ENCODE peak calls at places on chromosome 22, in four cellular contexts. A is K562, P is H1, Z is HepG2. U is an unnamed sample.

GRCh38 chr22:39665229-39665628 is 94.7 kb downstream of the CACNA1I start:
- DNase-seq in A (no peak), P (no peak), Z (no peak), U (no peak)

GRCh38 chr22:28375761-28376534 is 303.7 kb downstream of the TTC28 start:
- DNase-seq in A (no peak), P (no peak), Z (no peak), U (no peak)

GRCh38 chr22:19407649-19408606 is 23.6 kb downstream of the HIRA start:
- DNase-seq in A (peak; percentile 90), P (no peak), Z (no peak), U (no peak)

GRCh38 chr22:20113551-20114310 is 2.2 kb upstream of the RANBP1 start:
- DNase-seq in A (no peak), P (no peak), Z (no peak), U (no peak)

GRCh38 chr22:26394787-26395186 is 34.3 kb upstream of the ASPHD2 start:
- DNase-seq in A (no peak), P (no peak), Z (no peak), U (no peak)

GRCh38 chr22:32226236-32227119 is 21.6 kb upstream of the RFPL2 start:
- DNase-seq in A (no peak), P (no peak), Z (no peak), U (no peak)

GRCh38 chr22:20672732-20673131 is 101.2 kb upstream of the SERPIND1 start:
- DNase-seq in A (no peak), P (no peak), Z (no peak), U (no peak)

GRCh38 chr22:33082221-33082620 is 24.0 kb upstream of the SYN3 start:
- DNase-seq in A (no peak), P (no peak), Z (no peak), U (no peak)

GRCh38 chr22:25979968-25980367 is 189.3 kb upstream of the SEZ6L start:
- DNase-seq in A (no peak), P (no peak), Z (no peak), U (no peak)

GRCh38 chr22:39728236-39728860 is 157.8 kb downstream of the CACNA1I start:
- DNase-seq in A (no peak), P (peak; percentile 26), Z (no peak), U (no peak)

GRCh38 chr22:33986167-33986771 is 66.0 kb upstream of the LARGE1 start:
- DNase-seq in A (no peak), P (no peak), Z (no peak), U (no peak)

GRCh38 chr22:20577045-20577444 is 69.6 kb downstream of the MED15 start:
- DNase-seq in A (no peak), P (no peak), Z (no peak), U (no peak)

GRCh38 chr22:46135611-46136538 is 14.5 kb upstream of the PPARA start:
- DNase-seq in A (no peak), P (no peak), Z (no peak), U (no peak)

GRCh38 chr22:39703890-39704658 is 133.5 kb downstream of the CACNA1I start:
- DNase-seq in A (no peak), P (no peak), Z (no peak), U (no peak)

GRCh38 chr22:40951795-40952602 is 821 bp downstream of the RBX1 start:
- DNase-seq in A (no peak), P (no peak), Z (no peak), U (peak; percentile 33)

DNA sequence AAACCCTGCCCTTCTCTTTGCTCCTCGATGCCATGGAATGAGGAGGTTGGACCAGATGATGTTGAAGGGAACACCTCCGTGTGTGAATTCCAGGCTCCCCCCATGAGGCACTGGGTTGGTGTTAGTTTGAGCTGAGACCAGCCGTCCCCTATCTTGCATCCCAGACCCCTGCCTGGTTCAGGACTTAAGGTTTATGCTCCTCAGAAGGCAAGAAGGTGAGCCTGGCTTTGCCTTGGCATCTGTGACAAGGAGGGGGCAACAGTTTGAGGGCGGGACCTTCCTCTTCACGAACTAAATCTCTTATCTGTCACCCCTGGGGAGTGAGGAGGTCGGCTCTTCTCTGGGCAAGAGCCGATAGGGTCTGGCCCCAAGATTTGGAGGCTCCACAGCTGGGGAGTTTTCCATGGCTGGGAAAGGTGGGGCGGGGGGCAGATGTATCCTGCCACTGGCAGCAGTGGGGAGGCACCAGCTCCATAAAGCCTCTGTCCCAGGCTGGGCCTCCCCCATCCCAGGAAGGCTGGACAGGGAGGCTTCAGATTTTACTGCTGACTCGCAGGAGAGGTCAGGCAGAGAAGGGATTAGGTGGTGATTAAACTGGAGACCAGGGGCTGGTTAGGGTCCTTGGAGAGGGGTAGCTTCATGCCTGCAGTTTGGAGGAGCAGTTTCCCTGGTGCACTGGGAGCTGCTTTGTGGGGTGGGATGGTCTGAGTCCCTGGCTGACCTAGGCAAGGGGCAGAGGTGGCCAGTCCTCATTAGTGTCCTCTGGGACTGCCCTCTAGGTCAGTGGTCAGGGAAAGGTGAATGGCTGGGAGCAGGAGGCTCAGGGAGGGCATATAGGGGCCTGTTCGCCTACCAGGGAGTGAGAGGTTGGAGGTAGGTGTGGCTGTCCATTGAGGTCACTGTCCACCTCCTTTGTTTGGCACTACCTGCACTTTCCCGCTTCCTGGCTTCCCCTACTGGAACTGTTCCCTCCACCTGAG is 1.1 kb downstream of the SEC14L2 start:
- DNase-seq in A (peak; percentile 15), P (no peak), Z (no peak), U (no peak)
- TF ChIP-seq SIN3A in A (no peak), P (no peak), Z (no peak), U (no peak)

DNA sequence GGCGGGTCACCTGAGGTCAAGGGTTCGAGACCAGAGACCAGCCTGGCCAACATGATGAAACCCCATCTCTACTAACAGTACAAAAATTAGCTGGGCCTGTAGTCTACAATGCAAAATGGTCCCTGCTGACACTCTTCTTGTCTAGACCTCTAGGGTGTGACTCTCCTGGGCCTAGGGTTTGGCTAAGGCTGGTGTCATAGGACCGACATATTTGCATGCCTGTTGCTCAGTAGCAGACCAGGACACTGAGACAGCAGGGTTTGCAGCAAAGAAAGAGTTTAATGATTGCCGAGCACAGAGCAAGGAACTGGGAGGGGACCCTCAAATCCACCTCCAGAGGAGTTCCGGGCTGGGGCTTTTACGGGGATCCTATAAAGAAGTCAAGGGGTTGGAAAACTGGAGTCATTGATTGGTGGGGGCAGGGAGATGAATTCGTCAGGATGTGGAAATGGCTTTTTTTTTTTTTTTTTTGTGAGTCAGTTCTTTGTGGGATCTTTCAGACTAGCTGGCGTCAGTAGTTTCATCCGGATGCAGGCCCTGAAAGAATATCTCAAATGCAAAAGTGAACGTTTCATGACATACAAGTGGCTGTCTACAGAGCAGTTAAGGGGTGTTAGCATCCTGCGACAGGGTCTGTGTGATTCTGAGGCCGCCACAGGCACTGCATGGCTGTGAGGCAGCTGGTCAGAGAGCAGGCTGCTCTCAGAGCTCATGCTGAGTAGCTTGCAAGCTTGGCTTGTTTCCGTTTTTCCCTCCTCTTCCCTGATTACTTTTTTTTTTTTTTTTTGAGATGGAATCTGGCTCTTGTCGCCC is 27.2 kb upstream of the A4GALT start:
- DNase-seq in A (no peak), P (no peak), Z (peak; percentile 74), U (no peak)
- TF ChIP-seq BRCA1 in A (no peak), P (no peak), Z (no peak), U (no peak)

DNA sequence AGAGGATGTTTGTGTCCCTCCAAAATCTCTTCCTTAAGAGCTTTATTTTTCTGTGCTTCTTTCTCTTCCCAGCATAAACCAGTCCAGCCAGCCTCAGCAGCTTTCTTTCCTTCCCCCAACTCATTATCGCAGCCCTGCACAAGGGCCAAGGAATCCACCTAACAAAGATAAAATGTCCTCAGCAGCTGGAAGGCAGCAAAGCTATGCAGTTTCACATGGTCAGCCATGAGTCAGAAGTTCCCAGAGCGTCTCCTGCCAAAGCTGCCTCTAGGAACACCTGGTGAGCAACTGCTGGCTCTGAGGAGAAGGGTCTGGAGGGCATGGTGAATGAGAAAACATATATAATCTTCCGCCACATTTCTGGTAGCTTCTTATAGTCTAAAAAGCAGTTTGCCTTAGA is 45.3 kb upstream of the HMGXB4 start:
- DNase-seq in A (peak; percentile 87), P (no peak), Z (no peak), U (no peak)
- TF ChIP-seq SIN3A in A (peak; percentile 44), P (no peak), Z (no peak), U (no peak)

DNA sequence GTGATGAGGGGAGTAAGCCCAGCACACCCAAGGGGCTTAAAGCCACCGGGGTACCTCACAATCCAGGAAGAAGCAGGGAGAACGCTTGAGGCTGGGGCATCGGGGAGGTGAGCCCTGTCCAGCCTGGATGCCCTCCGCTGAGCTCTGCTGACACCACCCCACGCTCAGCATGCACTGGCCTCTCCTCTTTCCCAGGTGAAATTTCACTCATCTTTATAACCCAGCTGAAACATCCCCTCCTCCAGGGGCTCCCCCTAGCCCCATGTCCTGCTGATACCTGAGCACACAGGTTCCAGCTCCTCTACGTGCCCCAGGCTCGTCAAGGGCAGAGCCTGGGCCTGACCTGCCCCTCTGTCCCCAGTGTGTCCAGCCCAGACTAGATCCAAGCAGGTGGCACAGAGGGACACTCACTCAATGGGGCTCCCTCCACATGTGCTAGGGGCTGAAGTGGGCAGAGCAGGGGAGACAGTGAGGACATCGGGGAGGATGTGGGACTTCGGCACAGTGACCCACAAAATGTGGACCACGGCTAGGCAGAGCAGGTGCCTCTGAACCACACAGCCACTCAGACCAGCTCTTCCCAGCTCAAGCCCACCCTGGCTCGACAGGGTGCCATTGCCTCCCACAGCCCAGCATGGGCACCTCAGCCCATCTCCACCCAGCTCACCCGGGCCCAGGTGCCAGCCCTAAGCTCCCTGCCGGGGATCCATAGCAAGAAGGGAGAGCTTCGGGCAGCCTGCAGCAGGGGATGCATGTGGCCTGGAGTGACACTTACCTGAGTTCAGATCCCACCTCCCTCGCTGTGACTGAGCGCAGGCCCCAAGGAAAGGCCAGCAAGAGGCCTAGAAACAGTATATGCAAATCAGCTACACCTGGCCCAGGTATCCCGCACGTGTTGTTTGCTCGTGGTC is 46.7 kb upstream of the RTL6 start:
- DNase-seq in A (no peak), P (no peak), Z (no peak), U (no peak)
- TF ChIP-seq BRCA1 in A (no peak), P (no peak), Z (no peak), U (no peak)

GRCh38 chr22:37906364-37907008 is 389 bp downstream of the MICALL1 start:
- DNase-seq in A (peak; percentile 42), P (peak; percentile 61), Z (no peak), U (no peak)

GRCh38 chr22:37904572-37905533 is 1.2 kb upstream of the MICALL1 start:
- DNase-seq in A (peak; percentile 69), P (peak; percentile 67), Z (peak; percentile 58), U (no peak)

GRCh38 chr22:37907036-37907954 is 1.2 kb downstream of the MICALL1 start:
- DNase-seq in A (no peak), P (no peak), Z (no peak), U (no peak)

GRCh38 chr22:37909756-37910155 is 3.7 kb downstream of the MICALL1 start:
- DNase-seq in A (no peak), P (no peak), Z (no peak), U (no peak)

DNA sequence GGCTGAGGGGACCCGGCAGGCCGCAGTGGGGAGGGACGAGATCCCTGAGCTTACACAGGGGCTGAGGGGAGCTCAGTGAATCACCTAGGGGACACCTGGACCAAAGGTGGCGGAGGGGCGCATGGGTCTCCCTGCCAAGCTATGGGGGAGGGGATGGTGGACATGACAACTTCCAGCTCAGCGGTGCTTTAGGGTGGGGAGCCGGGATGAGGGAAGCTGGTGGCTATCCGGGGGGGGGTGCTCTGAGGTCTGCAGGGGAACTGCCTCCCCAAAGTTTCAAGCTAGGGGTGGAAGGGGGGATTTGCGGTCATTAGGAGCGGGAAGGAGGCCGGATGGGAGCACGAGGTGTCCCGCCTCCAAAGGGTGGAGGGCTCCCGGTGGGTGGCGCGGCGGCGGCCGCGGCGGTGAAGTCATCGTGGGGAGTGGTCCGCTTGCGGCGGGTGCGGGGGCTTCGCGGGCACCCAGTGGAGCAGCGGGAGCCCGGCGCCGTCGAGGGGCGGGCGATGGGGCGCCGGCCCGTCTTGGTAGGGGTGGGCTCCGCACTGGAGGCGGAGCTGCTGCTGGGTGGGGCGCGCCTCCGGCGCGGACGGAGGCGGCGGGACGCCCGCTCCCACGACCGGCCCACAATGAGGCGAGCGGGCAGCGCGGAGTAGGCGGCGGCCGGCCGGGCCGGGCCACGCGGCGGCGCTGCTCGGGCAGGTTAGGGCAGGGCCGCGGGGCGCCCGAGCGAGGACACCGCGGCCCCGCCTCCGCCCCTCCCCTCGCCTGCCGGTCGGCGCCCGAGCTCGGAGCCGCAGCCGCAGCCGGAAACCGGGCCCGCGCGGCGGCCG is at the start of gene MICALL1:
- DNase-seq in A (peak; percentile 85), P (peak; percentile 84), Z (no peak), U (no peak)
- TF ChIP-seq SIN3A in A (peak; percentile 33), P (no peak), Z (no peak), U (peak; percentile 1)

U was measured in GM12878.